ENCODE peak calls at places on chromosomes 12 and 14, in seven cellular contexts. D is K562, U is HCT116, R is HepG2, L is SK-N-SH, V is H1, W is GM12878. B is an unnamed sample.
A peak's percentile ranks its signal among the peaks of the same experiment; 100 is the strongest.

GRCh38 chr12:52230364-52231281 is 2.4 kb upstream of the KRT7 start:
- DNase-seq in D (no peak), U (no peak), R (no peak), L (peak; percentile 23), V (no peak), W (no peak), B (no peak)

GRCh38 chr14:45120109-45120508 is 14.2 kb downstream of the FKBP3 start:
- DNase-seq in D (no peak), U (no peak), R (no peak), L (no peak), V (no peak), W (no peak), B (no peak)

GRCh38 chr12:130041983-130042812 is 120.1 kb upstream of the FZD10 start:
- DNase-seq in D (peak; percentile 64), U (no peak), R (no peak), L (peak; percentile 94), V (peak; percentile 99), W (no peak), B (peak; percentile 41)

GRCh38 chr14:93089501-93090269 is 26.0 kb downstream of the ITPK1 start:
- DNase-seq in D (no peak), U (no peak), R (no peak), L (no peak), V (no peak), W (no peak), B (no peak)

GRCh38 chr14:74642011-74642410 is 30.0 kb upstream of the LTBP2 start:
- DNase-seq in D (no peak), U (no peak), R (no peak), L (no peak), V (no peak), W (no peak), B (no peak)

GRCh38 chr12:26809611-26810298 is 23.2 kb downstream of the ITPR2 start:
- DNase-seq in D (no peak), U (no peak), R (no peak), L (no peak), V (no peak), W (no peak), B (no peak)

GRCh38 chr12:78795934-78796445 is 68.6 kb upstream of the SYT1 start:
- DNase-seq in D (no peak), U (no peak), R (no peak), L (no peak), V (no peak), W (no peak), B (no peak)

GRCh38 chr12:132162508-132163031 is 18.3 kb downstream of the NOC4L start:
- DNase-seq in D (no peak), U (no peak), R (no peak), L (peak; percentile 47), V (no peak), W (no peak), B (no peak)

GRCh38 chr14:70810621-70811020 is 1.3 kb upstream of the MAP3K9 start:
- DNase-seq in D (no peak), U (no peak), R (no peak), L (no peak), V (no peak), W (no peak), B (no peak)

GRCh38 chr12:104094284-104094683 is 30.0 kb downstream of the HCFC2 start:
- DNase-seq in D (no peak), U (no peak), R (no peak), L (no peak), V (no peak), W (no peak), B (no peak)

GRCh38 chr12:107817250-107817649 is 42.7 kb downstream of the ASCL4 start:
- DNase-seq in D (no peak), U (no peak), R (no peak), L (no peak), V (no peak), W (no peak), B (no peak)

GRCh38 chr12:127964717-127965116 is 302.3 kb upstream of the TMEM132C start:
- DNase-seq in D (no peak), U (no peak), R (no peak), L (no peak), V (no peak), W (no peak), B (no peak)

GRCh38 chr14:38184132-38184531 is 23.6 kb upstream of the SSTR1 start:
- DNase-seq in D (no peak), U (no peak), R (no peak), L (no peak), V (no peak), W (no peak), B (no peak)

GRCh38 chr12:938810-939209 is 10.7 kb downstream of the RAD52 start:
- DNase-seq in D (no peak), U (no peak), R (no peak), L (no peak), V (no peak), W (no peak), B (no peak)

GRCh38 chr12:109222496-109222895 is 86.6 kb downstream of the FOXN4 start:
- DNase-seq in D (no peak), U (no peak), R (no peak), L (no peak), V (no peak), W (no peak), B (no peak)

GRCh38 chr12:58795825-58796224 is 124.5 kb downstream of the LRIG3 start:
- DNase-seq in D (no peak), U (no peak), R (no peak), L (no peak), V (no peak), W (no peak), B (no peak)

GRCh38 chr12:72578327-72578726 is 306.2 kb downstream of the TRHDE start:
- DNase-seq in D (no peak), U (no peak), R (no peak), L (no peak), V (no peak), W (no peak), B (no peak)

GRCh38 chr12:16348435-16349131 is 1.1 kb downstream of the MGST1 start:
- DNase-seq in D (no peak), U (no peak), R (no peak), L (no peak), V (no peak), W (peak; percentile 7), B (no peak)

GRCh38 chr12:91098942-91099341 is 12.4 kb downstream of the LUM start:
- DNase-seq in D (no peak), U (peak; percentile 24), R (no peak), L (no peak), V (no peak), W (no peak), B (no peak)

GRCh38 chr12:19299765-19300164 is 139.5 kb upstream of the AEBP2 start:
- DNase-seq in D (no peak), U (peak; percentile 7), R (no peak), L (no peak), V (no peak), W (no peak), B (no peak)

GRCh38 chr12:40175489-40175888 is 49.3 kb upstream of the LRRK2 start:
- DNase-seq in D (no peak), U (no peak), R (no peak), L (no peak), V (no peak), W (no peak), B (no peak)

GRCh38 chr14:71583246-71583645 is 349.0 kb upstream of the RGS6 start:
- DNase-seq in D (no peak), U (no peak), R (no peak), L (no peak), V (no peak), W (no peak), B (no peak)

DNA sequence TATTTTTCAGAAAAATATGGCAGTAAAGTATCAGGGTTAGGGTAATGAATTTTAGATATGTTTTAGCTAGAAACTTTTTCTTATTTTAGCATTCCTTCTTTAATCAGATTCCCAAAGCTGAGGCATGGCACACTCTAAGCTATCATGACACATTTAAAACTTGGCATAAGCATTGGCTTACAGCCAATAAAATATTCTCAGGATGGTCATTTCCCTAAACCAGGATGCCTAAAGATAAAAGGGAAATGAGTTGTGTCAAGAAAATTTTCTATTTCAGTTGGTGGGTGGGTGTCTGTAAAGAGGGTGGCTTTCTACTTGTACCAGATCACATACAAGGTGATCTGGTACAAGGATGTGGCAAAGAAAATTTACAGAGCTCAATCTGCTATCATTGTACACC is 47.8 kb downstream of the PEBP1 start:
- DNase-seq in D (no peak), U (no peak), R (no peak), L (no peak), V (no peak), W (no peak), B (no peak)
- TF ChIP-seq JUND in D (no peak), U (no peak), R (no peak), L (no peak), V (no peak), W (no peak), B (no peak)

DNA sequence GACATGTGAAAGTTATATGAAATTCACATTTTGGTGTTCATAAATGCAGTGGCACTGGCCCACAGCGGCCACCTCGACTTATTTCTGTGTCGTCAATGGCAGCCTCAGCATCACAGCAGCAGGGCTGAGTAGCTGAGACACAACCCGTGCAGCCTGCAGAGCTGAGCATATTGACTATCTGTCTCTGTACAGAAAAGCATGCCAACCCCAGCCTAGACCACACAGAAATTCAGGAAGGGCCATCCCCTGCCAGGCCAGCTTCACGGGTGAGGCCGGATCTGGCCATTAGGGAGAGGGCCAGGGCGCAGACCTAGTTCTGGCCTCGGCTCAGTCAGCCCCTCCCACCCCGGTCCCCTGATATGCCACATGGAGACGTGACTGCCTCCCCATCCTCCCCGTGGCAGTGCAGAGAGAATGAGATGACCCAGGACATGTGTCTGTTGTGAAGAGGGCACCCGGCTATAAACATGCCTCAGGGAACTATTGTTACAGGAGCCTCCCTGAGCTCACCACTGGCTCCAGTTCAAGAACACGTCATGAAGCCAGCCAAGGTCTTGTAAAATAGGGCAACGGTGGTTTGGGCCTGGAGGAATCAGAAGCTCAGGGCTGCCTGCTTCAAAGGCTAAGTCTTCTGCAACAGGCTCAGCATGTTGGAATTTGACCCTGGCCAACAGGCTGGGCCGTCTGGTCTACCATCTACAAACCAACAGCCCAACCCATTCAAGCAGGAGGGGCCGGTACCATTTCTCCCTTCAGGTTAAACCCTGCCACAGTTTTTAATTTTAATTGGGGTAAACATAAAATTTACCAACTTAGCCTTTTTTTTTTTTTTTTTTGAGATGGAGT is 25.5 kb downstream of the SCARB1 start:
- DNase-seq in D (no peak), U (peak; percentile 94), R (peak; percentile 98), L (peak; percentile 96), V (no peak), W (no peak), B (peak; percentile 97)
- TF ChIP-seq JUND in D (no peak), U (peak; percentile 80), R (peak; percentile 35), L (no peak), V (no peak), W (no peak), B (peak; percentile 84)

GRCh38 chr14:100439781-100440180 is 116.6 kb downstream of the SLC25A47 start:
- DNase-seq in D (no peak), U (no peak), R (no peak), L (no peak), V (no peak), W (no peak), B (no peak)
- TF ChIP-seq JUND in D (no peak), U (no peak), R (no peak), L (no peak), V (no peak), W (no peak), B (no peak)

DNA sequence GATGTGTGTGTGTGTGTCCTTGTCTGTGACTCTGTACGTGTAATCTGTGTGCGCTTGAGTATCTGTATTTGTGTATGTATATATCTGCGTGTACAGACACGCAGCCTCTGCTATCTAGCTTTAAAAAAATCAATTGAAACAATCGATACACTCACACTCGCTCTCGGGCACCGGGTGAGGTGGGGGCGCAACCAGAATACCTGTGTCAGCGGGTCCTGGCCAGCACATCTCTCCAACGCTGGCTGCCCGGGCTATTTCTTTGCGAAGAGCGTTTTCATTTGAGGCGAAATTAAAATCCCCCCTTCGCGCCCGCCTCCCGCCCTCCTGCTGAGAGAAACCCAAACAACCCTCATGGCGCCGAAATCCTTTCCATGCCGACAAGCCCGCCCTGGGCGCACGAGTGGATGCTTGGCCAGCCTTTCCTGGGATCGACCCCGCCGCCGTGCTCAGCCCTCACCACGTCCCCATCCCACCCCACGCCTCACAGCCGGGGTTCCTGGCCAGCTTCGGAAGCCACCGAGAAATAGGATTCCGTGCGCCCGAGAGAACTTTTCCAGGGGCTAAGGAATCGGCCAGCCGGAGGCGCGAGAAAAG is 1.2 kb downstream of the ZDHHC22 start:
- DNase-seq in D (no peak), U (no peak), R (no peak), L (no peak), V (no peak), W (no peak), B (no peak)
- TF ChIP-seq JUND in D (no peak), U (no peak), R (no peak), L (no peak), V (no peak), W (no peak), B (no peak)

B was measured in T47D.